ENCODE peak calls at places on chromosomes 13 and 19, in nine cellular contexts. P, R, Q, N, W, D, C, L and I are unnamed samples. For H3K4me1, the result is how much of the 10 kb centered on the place peaks cover.

GRCh38 chr19:27775395-27775794 is 1437.6 kb downstream of the UQCRFS1 start:
- DNase-seq in W (peak), Q (no peak), N (no peak), D (no peak), L (no peak), C (no peak), R (no peak), P (no peak), I (no peak)

GRCh38 chr19:35341006-35341405 is 6.7 kb upstream of the FFAR1 start:
- DNase-seq in N (no peak), R (no peak), W (no peak), L (no peak), Q (no peak), C (no peak), D (no peak), P (no peak), I (no peak)

GRCh38 chr19:39303373-39304184 is 7.4 kb downstream of the IFNL1 start:
- DNase-seq in P (no peak), N (no peak), D (no peak), W (no peak), L (peak), Q (peak), C (peak), R (no peak), I (no peak)

GRCh38 chr13:28684257-28684656 is 25.3 kb downstream of the POMP start:
- DNase-seq in P (no peak), L (no peak), N (peak), C (peak), W (no peak), R (no peak), Q (no peak), D (no peak), I (no peak)

GRCh38 chr13:53121879-53122278 is 93.3 kb downstream of the OLFM4 start:
- DNase-seq in W (no peak), C (no peak), L (peak), P (no peak), D (no peak), Q (no peak), R (no peak), N (no peak), I (no peak)

GRCh38 chr19:38264486-38265212 is at the start of gene SPINT2:
- DNase-seq in P (no peak), C (no peak), L (peak), D (no peak), R (no peak), N (no peak), W (peak), Q (no peak), I (no peak)

GRCh38 chr13:38664920-38665319 is 22.0 kb upstream of the FREM2 start:
- DNase-seq in C (no peak), D (no peak), Q (no peak), P (no peak), R (no peak), W (no peak), N (no peak), L (no peak), I (no peak)

GRCh38 chr19:50384685-50385535 is 763 bp downstream of the POLD1 start:
- DNase-seq in N (no peak), Q (no peak), L (peak), P (no peak), R (no peak), W (no peak), D (peak), C (no peak), I (no peak)

GRCh38 chr13:100765021-100765420 is 90.4 kb upstream of the TMTC4 start:
- DNase-seq in L (no peak), Q (no peak), W (no peak), C (no peak), D (no peak), N (no peak), P (no peak), R (no peak), I (no peak)

GRCh38 chr19:33325920-33326319 is 23.6 kb upstream of the CEBPA start:
- DNase-seq in C (no peak), W (no peak), L (no peak), D (no peak), Q (peak), P (peak), N (no peak), R (no peak), I (peak)

GRCh38 chr19:53254451-53255341 is at the start of gene ZNF677:
- DNase-seq in N (peak), R (peak), W (no peak), P (peak), C (peak), Q (peak), D (peak), L (peak), I (peak)

GRCh38 chr13:49563513-49563912 is 21.8 kb downstream of the RCBTB1 start:
- DNase-seq in W (no peak), D (peak), Q (no peak), R (no peak), N (no peak), C (peak), P (peak), L (no peak), I (no peak)

GRCh38 chr13:113765241-113765910 is 6.3 kb downstream of the TMEM255B start:
- DNase-seq in P (no peak), C (no peak), R (no peak), D (no peak), Q (peak), N (no peak), W (no peak), L (peak), I (no peak)

GRCh38 chr13:21055016-21055415 is 6.4 kb downstream of the LATS2 start:
- DNase-seq in D (no peak), L (no peak), R (no peak), W (no peak), P (no peak), Q (no peak), C (no peak), N (no peak), I (no peak)

GRCh38 chr13:34822681-34823080 is 119.4 kb upstream of the NBEA start:
- DNase-seq in D (no peak), L (no peak), Q (no peak), C (no peak), N (no peak), P (no peak), W (no peak), R (no peak), I (no peak)

GRCh38 chr13:67299072-67299635 is 69.0 kb upstream of the PCDH9 start:
- DNase-seq in W (no peak), C (no peak), L (no peak), P (peak), N (no peak), R (no peak), D (peak), Q (no peak), I (no peak)

GRCh38 chr13:98108330-98108729 is 34.6 kb upstream of the FARP1 start:
- DNase-seq in L (no peak), N (no peak), P (no peak), Q (no peak), R (no peak), C (no peak), W (no peak), D (peak), I (no peak)

GRCh38 chr13:61029064-61029463 is 386.6 kb downstream of the PCDH20 start:
- DNase-seq in P (no peak), R (no peak), L (no peak), Q (no peak), W (no peak), N (no peak), C (no peak), D (no peak), I (no peak)

GRCh38 chr19:16327131-16327450 is 2.5 kb downstream of the KLF2 start:
- DNase-seq in P (no peak), Q (no peak), D (no peak), L (peak), R (no peak), C (no peak), N (no peak), W (no peak), I (no peak)

GRCh38 chr13:102333320-102334181 is 68.3 kb downstream of the FGF14 start:
- DNase-seq in C (no peak), R (no peak), W (no peak), Q (no peak), D (no peak), P (peak), N (no peak), L (no peak), I (no peak)

DNA sequence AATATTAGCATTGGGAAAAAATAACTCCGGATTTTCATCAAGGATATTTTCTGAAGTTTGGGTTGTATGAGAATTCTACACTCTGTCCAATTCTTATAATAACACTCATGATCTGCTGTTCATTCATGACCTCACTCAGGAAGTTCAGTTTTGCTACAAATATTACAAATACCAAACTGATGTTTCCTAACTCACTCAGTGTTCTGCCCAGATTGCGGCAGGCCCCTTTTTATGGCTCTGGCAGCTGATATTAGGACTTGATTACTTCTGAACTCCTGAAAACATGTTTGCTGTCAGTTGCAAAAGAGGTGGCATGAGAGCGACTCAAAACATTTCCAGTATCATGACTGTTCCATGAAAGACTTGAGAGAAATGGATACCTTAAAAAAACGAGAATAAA is 188.0 kb downstream of the RGCC start:
- DNase-seq in D (peak), P (peak), C (peak), R (no peak), W (no peak), Q (peak), L (peak), N (no peak), I (peak)
- H3K4me1 ChIP-seq in D (under half), P (under half), C (under half), R (under half), W (under half), Q (half or more), L (under half), N (under half), I (under half)

GRCh38 chr13:56352901-56353300 is 787.8 kb upstream of the PRR20A start:
- DNase-seq in N (no peak), Q (no peak), R (no peak), P (no peak), L (no peak), C (no peak), D (no peak), W (no peak), I (no peak)

GRCh38 chr13:56349866-56350265 is 790.9 kb upstream of the PRR20A start:
- DNase-seq in P (no peak), W (no peak), L (no peak), Q (no peak), N (no peak), C (no peak), D (no peak), R (no peak), I (no peak)

GRCh38 chr13:56347014-56347413 is 793.7 kb upstream of the PRR20A start:
- DNase-seq in L (no peak), R (no peak), C (no peak), P (no peak), W (no peak), N (no peak), D (no peak), Q (no peak), I (no peak)

GRCh38 chr13:56352356-56352755 is 788.4 kb upstream of the PRR20A start:
- DNase-seq in W (no peak), D (no peak), C (no peak), L (no peak), Q (no peak), R (no peak), N (no peak), P (no peak), I (no peak)

GRCh38 chr13:56351041-56351440 is 789.7 kb upstream of the PRR20A start:
- DNase-seq in W (no peak), P (no peak), Q (no peak), D (no peak), C (no peak), R (no peak), N (no peak), L (no peak), I (no peak)
- TF ChIP-seq CTCF in W (no peak), P (no peak), Q (no peak), D (no peak), C (no peak), R (no peak), N (no peak), L (no peak), I (no peak)

GRCh38 chr19:13028027-13028426 is 32.8 kb downstream of the NFIX start:
- DNase-seq in R (no peak), Q (no peak), P (no peak), N (no peak), D (no peak), L (no peak), C (no peak), W (no peak), I (no peak)
- H3K4me1 ChIP-seq in R (half or more), Q (half or more), P (under half), N (half or more), D (under half), L (half or more), C (under half), W (under half), I (half or more)

DNA sequence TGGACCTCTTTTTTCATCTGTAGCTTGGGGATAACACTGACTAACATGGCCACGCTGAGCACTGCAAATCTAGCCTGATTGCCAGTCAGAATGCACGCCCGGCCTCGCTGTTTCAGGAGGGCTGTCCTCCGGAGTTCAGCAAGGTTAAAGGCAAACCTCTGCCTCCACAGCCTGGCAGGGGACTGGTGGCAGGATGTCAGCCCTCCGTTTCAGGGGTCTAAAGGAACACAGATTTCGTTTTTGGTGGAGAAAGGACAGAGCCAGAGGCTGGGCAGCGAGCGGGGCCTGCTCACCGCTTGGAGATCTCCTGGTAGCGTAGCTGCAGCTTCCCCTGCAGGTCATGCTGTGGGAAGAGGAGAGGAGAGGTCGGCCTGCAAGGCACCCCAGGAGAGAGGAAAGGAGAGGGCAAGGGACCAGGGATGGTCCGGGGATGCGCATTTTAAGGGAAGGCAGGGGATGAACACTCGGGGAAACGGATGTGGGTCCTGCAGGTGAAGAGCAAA is 560 bp downstream of the NDUFA7 start:
- DNase-seq in Q (no peak), L (peak), C (peak), D (no peak), P (no peak), R (no peak), W (peak), N (no peak), I (no peak)
- TF ChIP-seq CTCF in Q (no peak), L (no peak), C (no peak), D (no peak), P (no peak), R (no peak), W (no peak), N (no peak), I (no peak)

GRCh38 chr13:109858319-109858718 is 71.9 kb upstream of the IRS2 start:
- DNase-seq in L (no peak), R (no peak), Q (no peak), C (no peak), N (no peak), W (no peak), D (no peak), P (no peak), I (no peak)
- H3K4me1 ChIP-seq in L (under half), R (under half), Q (under half), C (under half), N (under half), W (under half), D (under half), P (under half), I (under half)